ENCODE peak calls at places on chromosomes 3 and 15, in seven cellular contexts. G is body of pancreas; O is upper lobe of left lung; N is heart left ventricle; H is effector memory CD4-positive, alpha-beta T cell; L is ovary; S is transverse colon. D is an unnamed sample.

GRCh38 chr3:104279617-104280016 is 1087.1 kb upstream of the ALCAM start:
- DNase-seq in G (no peak), O (no peak), N (no peak), H (no peak), L (no peak), S (no peak), D (peak; percentile 76)

GRCh38 chr15:87387681-87388240 is 868.8 kb downstream of the NTRK3 start:
- DNase-seq in G (no peak), O (no peak), N (no peak), H (no peak), L (no peak), S (no peak), D (no peak)

GRCh38 chr3:158935846-158936245 is 134.0 kb downstream of the MFSD1 start:
- DNase-seq in G (no peak), O (no peak), N (no peak), H (no peak), L (no peak), S (no peak), D (peak; percentile 3)

GRCh38 chr3:151772825-151773480 is 39.2 kb downstream of the AADACL2 start:
- DNase-seq in G (no peak), O (no peak), N (no peak), H (no peak), L (no peak), S (no peak), D (no peak)

GRCh38 chr15:77497108-77497737 is 76.5 kb downstream of the HMG20A start:
- DNase-seq in G (peak; percentile 81), O (peak; percentile 25), N (peak; percentile 86), H (no peak), L (peak; percentile 64), S (peak; percentile 22), D (peak; percentile 86)

GRCh38 chr15:94253742-94254141 is 22.4 kb downstream of the MCTP2 start:
- DNase-seq in G (no peak), O (no peak), N (no peak), H (no peak), L (no peak), S (no peak), D (no peak)

GRCh38 chr3:123419850-123420292 is 29.0 kb downstream of the ADCY5 start:
- DNase-seq in G (peak; percentile 81), O (no peak), N (peak; percentile 83), H (no peak), L (no peak), S (no peak), D (no peak)

GRCh38 chr15:73936181-73936580 is 9.9 kb downstream of the LOXL1 start:
- DNase-seq in G (peak; percentile 28), O (no peak), N (peak; percentile 27), H (no peak), L (peak; percentile 67), S (no peak), D (no peak)

GRCh38 chr3:144586382-144586781 is 614.8 kb downstream of the DIPK2A start:
- DNase-seq in G (no peak), O (no peak), N (no peak), H (no peak), L (no peak), S (no peak), D (peak; percentile 92)

GRCh38 chr3:53426918-53427317 is 67.5 kb upstream of the CACNA1D start:
- DNase-seq in G (no peak), O (no peak), N (no peak), H (no peak), L (no peak), S (no peak), D (no peak)

GRCh38 chr3:157030712-157031111 is 129.2 kb downstream of the CCNL1 start:
- DNase-seq in G (no peak), O (no peak), N (no peak), H (no peak), L (no peak), S (no peak), D (no peak)

GRCh38 chr15:82132742-82133141 is 86.9 kb upstream of the MEX3B start:
- DNase-seq in G (no peak), O (no peak), N (no peak), H (no peak), L (no peak), S (no peak), D (peak; percentile 79)

GRCh38 chr15:29945943-29946591 is 123.8 kb upstream of the TJP1 start:
- DNase-seq in G (no peak), O (no peak), N (no peak), H (no peak), L (no peak), S (no peak), D (peak; percentile 20)

GRCh38 chr3:135263331-135263730 is 468.3 kb downstream of the EPHB1 start:
- DNase-seq in G (no peak), O (no peak), N (no peak), H (no peak), L (no peak), S (no peak), D (no peak)

GRCh38 chr15:68795298-68795848 is 25.3 kb downstream of the ANP32A start:
- DNase-seq in G (peak; percentile 82), O (peak; percentile 91), N (peak; percentile 92), H (peak; percentile 34), L (peak; percentile 69), S (peak; percentile 90), D (peak; percentile 29)

GRCh38 chr3:26652157-26652556 is 29.6 kb downstream of the LRRC3B start:
- DNase-seq in G (peak; percentile 1), O (no peak), N (no peak), H (no peak), L (peak; percentile 17), S (no peak), D (no peak)

GRCh38 chr15:31508656-31509055 is 182.0 kb downstream of the KLF13 start:
- DNase-seq in G (no peak), O (no peak), N (no peak), H (no peak), L (no peak), S (no peak), D (no peak)

GRCh38 chr15:33150993-33151392 is 43.5 kb downstream of the FMN1 start:
- DNase-seq in G (no peak), O (no peak), N (no peak), H (no peak), L (no peak), S (no peak), D (no peak)

GRCh38 chr3:66038726-66039589 is at the start of gene MAGI1:
- DNase-seq in G (peak; percentile 95), O (peak; percentile 96), N (peak; percentile 91), H (no peak), L (peak; percentile 91), S (peak; percentile 91), D (peak; percentile 97)

GRCh38 chr3:122258757-122259371 is 66.2 kb upstream of the CSTA start:
- DNase-seq in G (peak; percentile 85), O (no peak), N (peak; percentile 72), H (peak; percentile 25), L (peak; percentile 25), S (peak; percentile 71), D (peak; percentile 73)

GRCh38 chr15:44536298-44536961 is 517 bp upstream of the EIF3J start:
- DNase-seq in G (peak; percentile 90), O (peak; percentile 93), N (peak; percentile 91), H (no peak), L (no peak), S (peak; percentile 90), D (peak; percentile 93)

GRCh38 chr3:174168538-174169254 is 690.4 kb upstream of the NAALADL2 start:
- DNase-seq in G (no peak), O (no peak), N (no peak), H (no peak), L (no peak), S (no peak), D (no peak)

GRCh38 chr3:17874630-17875029 is 132.2 kb upstream of the TBC1D5 start:
- DNase-seq in G (no peak), O (no peak), N (no peak), H (no peak), L (no peak), S (no peak), D (peak; percentile 52)

GRCh38 chr3:115788921-115789470 is 165.7 kb downstream of the GAP43 start:
- DNase-seq in G (no peak), O (no peak), N (no peak), H (no peak), L (no peak), S (no peak), D (peak; percentile 52)

GRCh38 chr15:34085746-34086145 is 15.9 kb downstream of the EMC7 start:
- DNase-seq in G (no peak), O (no peak), N (no peak), H (no peak), L (no peak), S (no peak), D (no peak)

GRCh38 chr15:22240403-22240802 is 160.1 kb downstream of the OR4M2 start:
- DNase-seq in G (no peak), O (peak; percentile 80), N (no peak), H (no peak), L (no peak), S (no peak), D (no peak)
- H3K9me3 ChIP-seq in G (no peaks in the 10 kb centered on the region), O (no peaks in the 10 kb centered on the region), N (no peaks in the 10 kb centered on the region), H (no peaks in the 10 kb centered on the region), L (no peaks in the 10 kb centered on the region), S (no peaks in the 10 kb centered on the region), D (no peaks in the 10 kb centered on the region)

GRCh38 chr15:80105193-80105984 is 45.9 kb downstream of the ZFAND6 start:
- DNase-seq in G (no peak), O (no peak), N (no peak), H (no peak), L (no peak), S (no peak), D (peak; percentile 33)
- H3K4me3 ChIP-seq in G (no peak overlapping the region), O (no peak overlapping the region), N (no peak overlapping the region), H (no peak overlapping the region), L (no peak overlapping the region), S (no peak overlapping the region), D (no peak overlapping the region)

GRCh38 chr3:36164400-36164799 is 215.9 kb upstream of the STAC start:
- DNase-seq in G (no peak), O (no peak), N (no peak), H (no peak), L (no peak), S (no peak), D (no peak)

GRCh38 chr3:36166477-36166876 is 213.8 kb upstream of the STAC start:
- DNase-seq in G (no peak), O (no peak), N (no peak), H (no peak), L (no peak), S (no peak), D (peak; percentile 39)

GRCh38 chr3:36165509-36165908 is 214.8 kb upstream of the STAC start:
- DNase-seq in G (no peak), O (no peak), N (no peak), H (no peak), L (no peak), S (no peak), D (no peak)
- H3K27me3 ChIP-seq in G (no peaks in the 10 kb centered on the region), O (no peaks in the 10 kb centered on the region), N (no peaks in the 10 kb centered on the region), H (no peaks in the 10 kb centered on the region), L (no peaks in the 10 kb centered on the region), S (no peaks in the 10 kb centered on the region), D (no peaks in the 10 kb centered on the region)

GRCh38 chr3:110593749-110594148 is 477.9 kb upstream of the NECTIN3 start:
- DNase-seq in G (no peak), O (no peak), N (no peak), H (no peak), L (no peak), S (no peak), D (no peak)
- H3K9me3 ChIP-seq in G (no peaks in the 10 kb centered on the region), O (no peaks in the 10 kb centered on the region), N (no peaks in the 10 kb centered on the region), H (no peaks in the 10 kb centered on the region), L (no peaks in the 10 kb centered on the region), S (no peaks in the 10 kb centered on the region), D (no peaks in the 10 kb centered on the region)

GRCh38 chr3:128425846-128426127 is 40.9 kb downstream of the DNAJB8 start:
- DNase-seq in G (no peak), O (no peak), N (no peak), H (no peak), L (no peak), S (no peak), D (no peak)
- H3K4me3 ChIP-seq in G (no peak overlapping the region), O (no peak overlapping the region), N (no peak overlapping the region), H (no peak overlapping the region), L (no peak overlapping the region), S (no peak overlapping the region), D (no peak overlapping the region)

GRCh38 chr3:24523195-24523594 is 28.5 kb upstream of the THRB start:
- DNase-seq in G (no peak), O (no peak), N (no peak), H (no peak), L (no peak), S (no peak), D (no peak)
- H3K27me3 ChIP-seq in G (no peaks in the 10 kb centered on the region), O (no peaks in the 10 kb centered on the region), N (no peaks in the 10 kb centered on the region), H (no peaks in the 10 kb centered on the region), L (no peaks in the 10 kb centered on the region), S (peaks cover 10% of the 10 kb centered on the region), D (peaks cover 8% of the 10 kb centered on the region)